ENCODE peak calls at places on chromosomes 7 and 10, in eight cellular contexts. U is GM20000; H is GDM1; R is hepatic stellate cell; I is GM03348; L is activated gamma-delta T cell treated with anti-CD3 and anti-CD28 coated beads, Interleukin-2, amount 50 U/mL, for 16 hours; X is brain microvascular endothelial cell; J is NCI-H1417 treated with DMSO at 0.1 percent for 48 hours. K is an unnamed sample.
A peak's percentile ranks its signal among the peaks of the same experiment; 100 is the strongest.

GRCh38 chr7:92754756-92755581 is 81.4 kb downstream of the CDK6 start:
- DNase-seq in H (peak; percentile 94), R (no peak), U (no peak), L (no peak), X (no peak), I (no peak), J (peak; percentile 65), K (no peak)

GRCh38 chr7:131011437-131011752 is 277.4 kb upstream of the KLF14 start:
- DNase-seq in R (no peak), U (no peak), I (no peak), L (no peak), H (no peak), J (no peak), X (no peak), K (no peak)

GRCh38 chr7:3279147-3279818 is 21.8 kb upstream of the SDK1 start:
- DNase-seq in R (no peak), H (no peak), J (no peak), I (no peak), L (no peak), U (no peak), X (no peak), K (no peak)

GRCh38 chr10:14954001-14954770 is at the start of gene DCLRE1C:
- DNase-seq in I (peak; percentile 98), U (peak; percentile 89), J (peak; percentile 75), R (peak; percentile 97), X (peak; percentile 90), H (peak; percentile 83), L (peak; percentile 78), K (peak; percentile 77)

GRCh38 chr7:116897661-116898060 is 35.3 kb downstream of the CAPZA2 start:
- DNase-seq in L (no peak), R (no peak), U (no peak), I (no peak), X (no peak), J (no peak), H (no peak), K (no peak)

GRCh38 chr10:12640026-12640425 is 290.7 kb downstream of the CAMK1D start:
- DNase-seq in H (no peak), U (no peak), R (no peak), J (no peak), L (no peak), I (no peak), X (no peak), K (no peak)

GRCh38 chr10:118983263-118983662 is 46.3 kb upstream of the NANOS1 start:
- DNase-seq in L (no peak), H (no peak), I (no peak), R (no peak), J (no peak), X (no peak), U (no peak), K (no peak)

GRCh38 chr7:117071597-117071996 is 118.3 kb downstream of the ST7 start:
- DNase-seq in J (no peak), H (no peak), L (no peak), R (no peak), X (no peak), U (no peak), I (no peak), K (no peak)

GRCh38 chr10:113552014-113552413 is 839 bp upstream of the HABP2 start:
- DNase-seq in R (no peak), J (no peak), U (no peak), I (no peak), L (no peak), X (no peak), H (no peak), K (no peak)

GRCh38 chr10:3486346-3487065 is 298.5 kb downstream of the KLF6 start:
- DNase-seq in H (no peak), X (no peak), L (no peak), I (no peak), R (no peak), U (no peak), J (no peak), K (no peak)

GRCh38 chr7:36047254-36047653 is 105.8 kb upstream of the EEPD1 start:
- DNase-seq in X (no peak), L (no peak), R (no peak), U (no peak), I (no peak), J (no peak), H (no peak), K (no peak)

GRCh38 chr10:80408198-80409085 is at the start of gene PRXL2A:
- DNase-seq in X (peak; percentile 21), U (peak; percentile 96), J (peak; percentile 26), L (peak; percentile 74), H (peak; percentile 46), R (no peak), I (peak; percentile 21), K (peak; percentile 87)

GRCh38 chr10:51139176-51139575 is 64.9 kb downstream of the PRKG1 start:
- DNase-seq in I (no peak), X (no peak), L (no peak), H (no peak), R (no peak), J (no peak), U (no peak), K (no peak)

GRCh38 chr10:113480828-113481502 is 71.9 kb upstream of the HABP2 start:
- DNase-seq in R (no peak), L (no peak), J (no peak), I (no peak), H (no peak), X (no peak), U (no peak), K (no peak)

GRCh38 chr7:80372415-80372814 is 139.4 kb downstream of the GNAT3 start:
- DNase-seq in L (no peak), X (peak; percentile 19), I (peak; percentile 41), R (peak; percentile 27), H (no peak), U (no peak), J (no peak), K (no peak)

GRCh38 chr7:15862016-15862780 is 175.7 kb upstream of the MEOX2 start:
- DNase-seq in H (no peak), L (no peak), I (no peak), J (no peak), X (no peak), R (no peak), U (no peak), K (no peak)

GRCh38 chr10:77179015-77179695 is 458.5 kb downstream of the KCNMA1 start:
- DNase-seq in L (no peak), H (no peak), R (peak; percentile 45), J (no peak), U (no peak), X (peak; percentile 81), I (peak; percentile 80), K (no peak)

GRCh38 chr7:137992738-137993394 is 9.0 kb downstream of the CREB3L2 start:
- DNase-seq in U (no peak), X (peak; percentile 84), J (no peak), I (peak; percentile 78), R (peak; percentile 37), H (no peak), L (no peak), K (no peak)

GRCh38 chr7:46007990-46008643 is 87.0 kb upstream of the IGFBP3 start:
- DNase-seq in R (no peak), J (no peak), X (no peak), I (no peak), L (no peak), U (no peak), H (no peak), K (no peak)

GRCh38 chr10:117246997-117247667 is 6.2 kb downstream of the SLC18A2 start:
- DNase-seq in I (peak; percentile 44), J (no peak), L (no peak), U (no peak), R (no peak), X (no peak), H (no peak), K (no peak)

GRCh38 chr10:19811517-19811916 is 4.7 kb upstream of the PLXDC2 start:
- DNase-seq in R (no peak), I (peak; percentile 13), L (no peak), J (no peak), U (no peak), H (no peak), X (peak; percentile 41), K (no peak)

GRCh38 chr10:52778511-52779392 is 6.2 kb upstream of the MBL2 start:
- DNase-seq in J (no peak), I (peak; percentile 48), H (no peak), U (no peak), L (no peak), R (no peak), X (peak; percentile 36), K (no peak)

GRCh38 chr7:143258830-143259229 is 4.4 kb upstream of the GSTK1 start:
- DNase-seq in J (no peak), X (no peak), H (no peak), I (no peak), L (no peak), U (peak; percentile 45), R (peak; percentile 8), K (no peak)

GRCh38 chr7:21028990-21029337 is 242.3 kb upstream of the SP8 start:
- DNase-seq in J (no peak), U (no peak), H (no peak), X (no peak), I (no peak), R (no peak), L (no peak), K (no peak)

GRCh38 chr7:77799078-77799964 is 748 bp downstream of the PHTF2 start:
- DNase-seq in L (no peak), U (peak; percentile 21), R (no peak), J (no peak), X (peak; percentile 4), H (peak; percentile 18), I (peak; percentile 43), K (peak; percentile 48)

GRCh38 chr7:18552311-18552916 is 56.9 kb downstream of the HDAC9 start:
- DNase-seq in U (no peak), H (peak; percentile 19), J (no peak), I (no peak), X (no peak), R (no peak), L (no peak), K (no peak)

GRCh38 chr10:6239213-6239991 is 36.7 kb downstream of the PFKFB3 start:
- DNase-seq in U (peak; percentile 44), J (no peak), I (peak; percentile 95), H (peak; percentile 69), L (peak; percentile 40), X (peak; percentile 94), R (peak; percentile 98), K (no peak)

GRCh38 chr10:46096426-46096825 is 50.4 kb upstream of the MSMB start:
- DNase-seq in I (peak; percentile 52), U (no peak), R (peak; percentile 80), H (no peak), X (peak; percentile 44), J (no peak), L (no peak), K (no peak)

GRCh38 chr7:129779602-129780256 is 168.2 kb downstream of the NRF1 start:
- DNase-seq in R (no peak), I (peak; percentile 50), U (peak; percentile 88), L (no peak), J (no peak), X (no peak), H (no peak), K (peak; percentile 42)

GRCh38 chr10:122245136-122245535 is 26.0 kb upstream of the BTBD16 start:
- DNase-seq in U (no peak), X (no peak), J (no peak), L (no peak), R (no peak), I (no peak), H (no peak), K (no peak)

GRCh38 chr7:123666492-123666891 is 10.8 kb downstream of the LMOD2 start:
- DNase-seq in X (no peak), J (peak; percentile 29), U (no peak), R (no peak), I (no peak), H (no peak), L (no peak), K (no peak)

GRCh38 chr7:151261534-151261933 is 13.0 kb upstream of the SMARCD3 start:
- DNase-seq in I (no peak), H (no peak), L (no peak), J (no peak), X (no peak), R (no peak), U (no peak), K (no peak)

GRCh38 chr10:122861724-122862161 is 16.1 kb upstream of the CUZD1 start:
- DNase-seq in H (no peak), U (no peak), X (peak; percentile 53), L (no peak), J (no peak), I (peak; percentile 40), R (peak; percentile 33), K (no peak)

GRCh38 chr7:128201067-128201689 is 39.9 kb upstream of the LEP start:
- DNase-seq in H (no peak), U (no peak), X (no peak), I (no peak), J (no peak), R (no peak), L (no peak), K (no peak)